ENCODE peak calls at places on chromosomes 3 and 15, in seven cellular contexts. T, Z, Q, O, V, K and G are unnamed samples.
A peak's percentile ranks its signal among the peaks of the same experiment; 100 is the strongest.

GRCh38 chr15:51180534-51180933 is 85.8 kb upstream of the TNFAIP8L3 start:
- DNase-seq in K (no peak), T (no peak), V (no peak), O (no peak), Z (no peak), Q (no peak), G (no peak)

GRCh38 chr3:11159421-11159904 is 5.2 kb downstream of the HRH1 start:
- DNase-seq in T (peak; percentile 98), Q (peak; percentile 79), V (no peak), K (no peak), Z (no peak), O (no peak), G (peak; percentile 89)

GRCh38 chr15:53564647-53565046 is 194.8 kb downstream of the WDR72 start:
- DNase-seq in Z (no peak), O (no peak), V (no peak), Q (no peak), K (no peak), T (no peak), G (no peak)

GRCh38 chr15:69034352-69034751 is 19.9 kb downstream of the NOX5 start:
- DNase-seq in O (no peak), T (peak; percentile 89), Z (no peak), K (no peak), V (no peak), Q (peak; percentile 97), G (peak; percentile 88)

GRCh38 chr3:146469206-146470017 is at the start of gene PLSCR2:
- DNase-seq in O (peak; percentile 72), V (peak; percentile 76), K (peak; percentile 57), T (no peak), Z (peak; percentile 81), Q (peak; percentile 38), G (peak; percentile 19)

GRCh38 chr15:96333194-96334016 is 2.9 kb downstream of the NR2F2 start:
- DNase-seq in T (no peak), Z (peak; percentile 40), O (no peak), Q (peak; percentile 48), K (no peak), V (peak; percentile 60), G (no peak)

GRCh38 chr15:74555192-74555591 is 14.2 kb downstream of the ARID3B start:
- DNase-seq in K (no peak), Z (no peak), V (no peak), Q (no peak), O (no peak), T (no peak), G (no peak)

GRCh38 chr3:136942796-136943195 is 15.0 kb upstream of the IL20RB start:
- DNase-seq in V (no peak), K (no peak), Q (no peak), T (no peak), O (no peak), Z (no peak), G (no peak)

GRCh38 chr15:40063563-40064011 is 24.6 kb upstream of the SRP14 start:
- DNase-seq in V (no peak), Q (peak; percentile 69), O (no peak), Z (no peak), T (peak; percentile 50), K (no peak), G (no peak)

GRCh38 chr3:12710062-12710461 is 46.1 kb upstream of the RAF1 start:
- DNase-seq in T (no peak), Q (no peak), Z (no peak), V (no peak), K (no peak), O (no peak), G (no peak)

GRCh38 chr3:154181127-154181691 is 60.0 kb downstream of the ARHGEF26 start:
- DNase-seq in V (no peak), T (no peak), Q (no peak), O (no peak), Z (no peak), K (no peak), G (peak; percentile 86)

GRCh38 chr3:137761099-137761562 is 3.0 kb upstream of the SOX14 start:
- DNase-seq in Z (no peak), V (no peak), T (no peak), K (no peak), Q (no peak), O (no peak), G (no peak)

GRCh38 chr3:185925353-185925752 is 12.5 kb downstream of the TRA2B start:
- DNase-seq in Q (no peak), O (no peak), V (no peak), T (no peak), K (no peak), Z (no peak), G (no peak)

GRCh38 chr3:125440559-125440955 is 65.4 kb upstream of the ZNF148 start:
- DNase-seq in K (no peak), O (no peak), Q (no peak), Z (peak; percentile 70), V (no peak), T (no peak), G (no peak)

GRCh38 chr3:16667633-16668032 is 62.4 kb upstream of the DAZL start:
- DNase-seq in O (no peak), T (no peak), K (no peak), Q (no peak), Z (no peak), V (no peak), G (no peak)

GRCh38 chr15:85329561-85330421 is 50.6 kb upstream of the AKAP13 start:
- DNase-seq in O (peak; percentile 16), T (peak; percentile 78), Q (peak; percentile 51), K (no peak), V (no peak), Z (peak; percentile 45), G (peak; percentile 49)

GRCh38 chr15:81274932-81275341 is 49.0 kb downstream of the STARD5 start:
- DNase-seq in V (peak; percentile 93), Z (peak; percentile 72), T (peak; percentile 86), Q (peak; percentile 74), O (peak; percentile 69), K (peak; percentile 77), G (peak; percentile 81)

GRCh38 chr3:136023264-136023978 is 57.9 kb downstream of the PPP2R3A start:
- DNase-seq in K (no peak), Z (no peak), T (peak; percentile 28), V (no peak), O (no peak), Q (no peak), G (peak; percentile 60)

GRCh38 chr3:156787926-156788663 is 38.1 kb upstream of the LEKR1 start:
- DNase-seq in T (peak; percentile 97), Q (peak; percentile 97), V (no peak), O (peak; percentile 29), K (no peak), Z (no peak), G (peak; percentile 96)

GRCh38 chr15:50182233-50183013 is 427 bp downstream of the SLC27A2 start:
- DNase-seq in O (peak; percentile 45), Z (peak; percentile 60), Q (peak; percentile 47), K (peak; percentile 34), V (peak; percentile 80), T (peak; percentile 15), G (peak; percentile 21)